ENCODE peak calls at places on chromosomes 11 and 22, in six cellular contexts. D, S, A, N, T and M are unnamed samples. For H3K9me3, the result is how much of the 10 kb centered on the place peaks cover.

GRCh38 chr11:123630126-123630531 is 24.3 kb downstream of the SCN3B start:
- DNase-seq in D (no peak), S (no peak), A (no peak), N (no peak), T (no peak), M (peak)

GRCh38 chr22:39003165-39003638 is 10.9 kb upstream of the APOBEC3C start:
- DNase-seq in D (peak), S (no peak), A (peak), N (peak), T (peak), M (peak)

GRCh38 chr22:37244114-37244921 is at the start of gene RAC2:
- DNase-seq in D (peak), S (peak), A (peak), N (peak), T (peak), M (peak)

GRCh38 chr11:35579557-35580396 is 38.5 kb upstream of the FJX1 start:
- DNase-seq in D (peak), S (no peak), A (peak), N (no peak), T (no peak), M (no peak)

GRCh38 chr22:21447694-21448402 is 19.3 kb upstream of the TMEM191C start:
- DNase-seq in D (no peak), S (peak), A (peak), N (peak), T (no peak), M (peak)

GRCh38 chr11:32462296-32462695 is 27.0 kb upstream of the WT1 start:
- DNase-seq in D (no peak), S (no peak), A (no peak), N (no peak), T (no peak), M (no peak)

GRCh38 chr11:64298966-64299846 is 952 bp upstream of the CATSPERZ start:
- DNase-seq in D (no peak), S (no peak), A (no peak), N (peak), T (no peak), M (no peak)

GRCh38 chr11:117634756-117635593 is 162.0 kb downstream of the DSCAML1 start:
- DNase-seq in D (no peak), S (no peak), A (no peak), N (no peak), T (no peak), M (no peak)

GRCh38 chr11:112504056-112504455 is 243.4 kb upstream of the PLET1 start:
- DNase-seq in D (peak), S (no peak), A (no peak), N (no peak), T (no peak), M (no peak)

GRCh38 chr22:40039482-40039881 is 44.7 kb downstream of the FAM83F start:
- DNase-seq in D (no peak), S (no peak), A (no peak), N (no peak), T (no peak), M (no peak)

GRCh38 chr22:40035351-40035750 is 40.6 kb downstream of the FAM83F start:
- DNase-seq in D (no peak), S (peak), A (no peak), N (no peak), T (no peak), M (no peak)

GRCh38 chr22:40036126-40036525 is 41.4 kb downstream of the FAM83F start:
- DNase-seq in D (no peak), S (peak), A (no peak), N (no peak), T (no peak), M (no peak)

GRCh38 chr22:40037320-40037719 is 42.6 kb downstream of the FAM83F start:
- DNase-seq in D (no peak), S (peak), A (no peak), N (no peak), T (no peak), M (no peak)

GRCh38 chr22:40036591-40037225 is 42.0 kb downstream of the FAM83F start:
- DNase-seq in D (peak), S (peak), A (peak), N (peak), T (peak), M (peak)
- H3K27ac ChIP-seq in D (no peak), S (no peak), A (no peak), N (no peak), T (no peak), M (no peak)

DNA sequence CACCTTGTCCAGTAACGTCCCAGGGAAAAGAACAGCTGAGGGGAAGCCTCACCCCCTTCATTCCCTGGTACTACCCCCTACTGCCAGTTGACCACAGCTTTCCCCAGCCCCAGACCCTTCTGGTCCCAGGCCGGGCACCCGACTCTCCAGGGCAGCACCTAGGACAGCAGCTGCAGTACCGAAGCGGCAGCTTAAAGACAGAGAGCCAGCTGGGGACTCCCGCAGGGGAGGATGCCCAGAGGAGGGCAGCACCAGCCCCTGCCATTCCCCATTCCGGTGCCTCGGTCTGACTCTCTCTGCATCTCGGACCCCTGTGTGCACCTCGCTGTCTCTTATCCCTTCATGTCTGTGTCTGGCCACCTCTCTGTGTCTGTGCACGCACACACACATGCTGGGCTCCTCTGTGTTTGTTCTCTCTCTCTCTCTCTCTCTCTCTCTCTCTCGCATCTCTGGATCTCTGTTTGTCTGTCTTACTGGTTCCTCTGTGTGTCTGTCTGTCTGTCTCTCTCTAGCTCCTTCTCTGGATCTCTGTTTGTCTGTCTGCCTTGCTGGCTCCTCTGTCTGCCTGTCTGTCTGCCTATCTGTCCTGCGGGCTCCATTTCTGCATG is 9.4 kb downstream of the IGSF9B start:
- DNase-seq in D (peak), S (no peak), A (peak), N (peak), T (no peak), M (peak)
- H3K4me3 ChIP-seq in D (no peak), S (no peak), A (no peak), N (no peak), T (no peak), M (peak)

GRCh38 chr22:49381595-49382450 is 445.9 kb downstream of the BRD1 start:
- DNase-seq in D (no peak), S (peak), A (no peak), N (no peak), T (no peak), M (no peak)

GRCh38 chr22:49377306-49377705 is 450.4 kb downstream of the BRD1 start:
- DNase-seq in D (no peak), S (peak), A (no peak), N (no peak), T (no peak), M (no peak)

GRCh38 chr22:49380095-49380827 is 447.4 kb downstream of the BRD1 start:
- DNase-seq in D (no peak), S (peak), A (no peak), N (no peak), T (peak), M (no peak)

GRCh38 chr22:49382451-49382735 is 445.3 kb downstream of the BRD1 start:
- DNase-seq in D (no peak), S (peak), A (no peak), N (no peak), T (no peak), M (no peak)

DNA sequence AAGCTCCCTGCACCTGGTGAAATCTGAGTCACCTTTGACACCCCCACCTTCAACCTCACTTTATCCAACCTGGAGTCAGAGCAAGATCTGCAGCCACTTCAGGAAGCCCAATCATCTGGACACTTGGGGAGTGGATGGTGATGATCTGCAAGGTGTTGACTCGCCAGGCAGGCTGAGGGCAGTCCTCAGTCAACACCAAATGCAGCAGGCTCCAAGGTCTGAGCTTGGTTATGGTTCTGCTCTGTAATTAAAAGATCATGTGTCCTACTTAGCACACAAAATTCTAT is 446.9 kb downstream of the BRD1 start:
- DNase-seq in D (no peak), S (peak), A (no peak), N (no peak), T (no peak), M (no peak)
- H3K9me3 ChIP-seq in D (under half), S (under half), A (under half), N (under half), T (half or more), M (under half)

GRCh38 chr22:27991586-27992293 is 72.7 kb upstream of the PITPNB start:
- DNase-seq in D (no peak), S (peak), A (no peak), N (no peak), T (peak), M (no peak)
- H3K27ac ChIP-seq in D (no peak), S (no peak), A (no peak), N (no peak), T (peak), M (no peak)